ENCODE peak calls at places on chromosomes 13 and 19, in five cellular contexts. Z is HCT116, U is H1, Y is SK-N-SH, W is K562. C is an unnamed sample.

GRCh38 chr13:32893176-32893575 is 123.0 kb upstream of the KL start:
- DNase-seq in Z (no peak), U (no peak), Y (no peak), W (no peak), C (no peak)

GRCh38 chr13:51895906-51896888 is 34.4 kb downstream of the CCDC70 start:
- DNase-seq in Z (peak; percentile 29), U (peak; percentile 69), Y (peak; percentile 62), W (peak; percentile 51), C (peak; percentile 59)

GRCh38 chr13:110138009-110138699 is 168.8 kb downstream of the COL4A1 start:
- DNase-seq in Z (peak; percentile 36), U (no peak), Y (peak; percentile 79), W (peak; percentile 21), C (peak; percentile 48)

GRCh38 chr19:31598730-31599238 is 249.5 kb upstream of the TSHZ3 start:
- DNase-seq in Z (no peak), U (no peak), Y (no peak), W (no peak), C (no peak)

GRCh38 chr19:19758164-19758563 is 25.3 kb upstream of the ZNF14 start:
- DNase-seq in Z (no peak), U (no peak), Y (peak; percentile 20), W (peak; percentile 2), C (no peak)

GRCh38 chr19:575527-576506 is 3.4 kb downstream of the BSG start:
- DNase-seq in Z (no peak), U (no peak), Y (peak; percentile 71), W (peak; percentile 58), C (no peak)

GRCh38 chr13:80259159-80259558 is 81.8 kb downstream of the SPRY2 start:
- DNase-seq in Z (no peak), U (no peak), Y (no peak), W (no peak), C (no peak)

GRCh38 chr13:38334845-38335244 is 14.8 kb upstream of the UFM1 start:
- DNase-seq in Z (no peak), U (no peak), Y (no peak), W (no peak), C (no peak)

GRCh38 chr13:40624338-40624737 is 42.1 kb downstream of the FOXO1 start:
- DNase-seq in Z (no peak), U (no peak), Y (peak; percentile 7), W (no peak), C (no peak)

GRCh38 chr19:29842471-29843179 is 30.8 kb downstream of the CCNE1 start:
- DNase-seq in Z (no peak), U (no peak), Y (no peak), W (no peak), C (no peak)

GRCh38 chr19:5628470-5628869 is 5.6 kb downstream of the SAFB start:
- DNase-seq in Z (no peak), U (no peak), Y (no peak), W (no peak), C (no peak)

GRCh38 chr13:99605417-99606321 is 104.4 kb downstream of the TM9SF2 start:
- DNase-seq in Z (peak; percentile 16), U (peak; percentile 73), Y (peak; percentile 64), W (peak; percentile 16), C (peak; percentile 45)

GRCh38 chr13:38008636-38009035 is 139.1 kb upstream of the TRPC4 start:
- DNase-seq in Z (no peak), U (no peak), Y (no peak), W (no peak), C (no peak)

GRCh38 chr19:48874309-48875135 is 2.3 kb downstream of the PPP1R15A start:
- DNase-seq in Z (no peak), U (no peak), Y (no peak), W (peak; percentile 52), C (no peak)

GRCh38 chr13:37173214-37173613 is 67.8 kb upstream of the CSNK1A1L start:
- DNase-seq in Z (no peak), U (no peak), Y (no peak), W (no peak), C (no peak)

GRCh38 chr13:29909975-29910674 is 59.7 kb upstream of the UBL3 start:
- DNase-seq in Z (no peak), U (no peak), Y (no peak), W (no peak), C (no peak)

GRCh38 chr13:41488124-41488523 is 30.8 kb downstream of the RGCC start:
- DNase-seq in Z (no peak), U (no peak), Y (no peak), W (no peak), C (no peak)

GRCh38 chr13:45623516-45624090 is 8.1 kb upstream of the ERICH6B start:
- DNase-seq in Z (peak; percentile 33), U (no peak), Y (peak; percentile 39), W (peak; percentile 12), C (peak; percentile 25)

GRCh38 chr13:47480121-47480520 is 521.0 kb downstream of the SUCLA2 start:
- DNase-seq in Z (no peak), U (no peak), Y (no peak), W (no peak), C (no peak)

GRCh38 chr19:10567696-10568443 is 909 bp downstream of the CDKN2D start:
- DNase-seq in Z (no peak), U (no peak), Y (no peak), W (no peak), C (no peak)

GRCh38 chr19:8655340-8655709 is 24.9 kb downstream of the NFILZ start:
- DNase-seq in Z (no peak), U (no peak), Y (peak; percentile 22), W (peak; percentile 21), C (no peak)

GRCh38 chr13:91722267-91722884 is 324.0 kb downstream of the GPC5 start:
- DNase-seq in Z (no peak), U (no peak), Y (peak; percentile 36), W (peak; percentile 60), C (peak; percentile 32)

GRCh38 chr19:12788682-12789097 is 2.6 kb upstream of the JUNB start:
- DNase-seq in Z (no peak), U (no peak), Y (peak; percentile 88), W (no peak), C (peak; percentile 54)

GRCh38 chr19:11106477-11106876 is 17.2 kb downstream of the LDLR start:
- DNase-seq in Z (no peak), U (no peak), Y (peak; percentile 87), W (no peak), C (no peak)

GRCh38 chr13:59877933-59878332 is 285.8 kb downstream of the DIAPH3 start:
- DNase-seq in Z (no peak), U (no peak), Y (no peak), W (no peak), C (no peak)

GRCh38 chr19:10863107-10863700 is 8.1 kb upstream of the CARM1 start:
- DNase-seq in Z (no peak), U (no peak), Y (no peak), W (peak; percentile 19), C (peak; percentile 80)

GRCh38 chr13:20136781-20137703 is 23.8 kb downstream of the GJA3 start:
- DNase-seq in Z (no peak), U (peak; percentile 85), Y (peak; percentile 75), W (no peak), C (no peak)

GRCh38 chr19:30512748-30513389 is 140.7 kb downstream of the ZNF536 start:
- DNase-seq in Z (no peak), U (no peak), Y (peak; percentile 74), W (no peak), C (no peak)

GRCh38 chr19:38975214-38975860 is at the start of gene FBXO17:
- DNase-seq in Z (no peak), U (peak; percentile 84), Y (peak; percentile 90), W (peak; percentile 91), C (no peak)

GRCh38 chr19:632228-633067 is 889 bp downstream of the POLRMT start:
- DNase-seq in Z (no peak), U (peak; percentile 73), Y (peak; percentile 68), W (peak; percentile 76), C (no peak)

GRCh38 chr19:44202470-44202869 is 9.9 kb upstream of the ZNF227 start:
- DNase-seq in Z (no peak), U (no peak), Y (no peak), W (no peak), C (no peak)

GRCh38 chr13:98480915-98481510 is 95.9 kb downstream of the STK24 start:
- DNase-seq in Z (no peak), U (no peak), Y (peak; percentile 49), W (peak; percentile 68), C (no peak)

GRCh38 chr13:98479496-98480003 is 97.4 kb downstream of the STK24 start:
- DNase-seq in Z (no peak), U (no peak), Y (no peak), W (no peak), C (no peak)

GRCh38 chr13:98482476-98483444 is 94.1 kb downstream of the STK24 start:
- DNase-seq in Z (no peak), U (no peak), Y (no peak), W (no peak), C (no peak)

GRCh38 chr13:98483636-98484288 is 93.1 kb downstream of the STK24 start:
- DNase-seq in Z (no peak), U (no peak), Y (no peak), W (no peak), C (no peak)

GRCh38 chr13:98481511-98481951 is 95.4 kb downstream of the STK24 start:
- DNase-seq in Z (no peak), U (no peak), Y (no peak), W (no peak), C (no peak)
- TF ChIP-seq JUND in Z (no peak), U (no peak), Y (no peak), W (no peak), C (no peak)

DNA sequence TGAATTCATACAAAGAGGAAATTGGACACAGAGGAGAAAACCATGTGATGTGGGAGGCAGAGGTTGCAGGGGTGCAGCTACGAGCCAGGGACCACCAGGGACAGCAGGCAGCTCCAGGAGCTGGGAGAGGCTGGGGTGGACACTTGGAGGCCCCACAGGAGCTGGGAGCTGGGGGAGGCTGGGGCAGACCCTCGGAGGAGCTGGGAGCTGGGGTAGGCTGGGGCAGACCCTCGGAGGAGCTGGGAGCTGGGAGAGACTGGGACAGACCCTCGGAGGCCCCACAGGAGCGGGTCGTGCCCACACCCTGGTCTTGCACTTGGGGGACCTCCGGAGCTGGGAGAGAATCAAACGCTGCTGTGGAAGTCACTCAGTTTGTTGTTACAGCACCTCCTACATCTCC is 141.7 kb downstream of the SOX1 start:
- DNase-seq in Z (no peak), U (no peak), Y (no peak), W (no peak), C (no peak)
- TF ChIP-seq JUND in Z (no peak), U (no peak), Y (no peak), W (no peak), C (no peak)

GRCh38 chr13:49641810-49642291 is 13.5 kb downstream of the ARL11 start:
- DNase-seq in Z (no peak), U (no peak), Y (no peak), W (peak; percentile 39), C (peak; percentile 38)
- TF ChIP-seq JUND in Z (no peak), U (no peak), Y (no peak), W (peak; percentile 59), C (no peak)

GRCh38 chr13:76715043-76715442 is 171.2 kb downstream of the KCTD12 start:
- DNase-seq in Z (no peak), U (no peak), Y (no peak), W (no peak), C (no peak)

GRCh38 chr13:76709851-76710250 is 176.4 kb downstream of the KCTD12 start:
- DNase-seq in Z (no peak), U (no peak), Y (no peak), W (no peak), C (no peak)

GRCh38 chr13:76708138-76708537 is 178.1 kb downstream of the KCTD12 start:
- DNase-seq in Z (no peak), U (no peak), Y (no peak), W (no peak), C (no peak)

GRCh38 chr13:76713280-76713679 is 172.9 kb downstream of the KCTD12 start:
- DNase-seq in Z (no peak), U (no peak), Y (no peak), W (no peak), C (no peak)

GRCh38 chr13:76711515-76712182 is 174.6 kb downstream of the KCTD12 start:
- DNase-seq in Z (no peak), U (no peak), Y (no peak), W (no peak), C (no peak)
- TF ChIP-seq JUND in Z (no peak), U (no peak), Y (peak; percentile 87), W (no peak), C (no peak)

C was measured in T47D.